ENCODE peak calls at places on chromosomes 16 and 17, in four cellular contexts. M, Y, Z and R are unnamed samples.

GRCh38 chr16:89491238-89491869 is 993 bp upstream of the ANKRD11 start:
- DNase-seq in Z (no peak), M (no peak), Y (no peak), R (no peak)

GRCh38 chr16:7835032-7835431 is 502.4 kb downstream of the RBFOX1 start:
- DNase-seq in M (no peak), Y (no peak), Z (no peak), R (no peak)

GRCh38 chr16:86298166-86299131 is 211.9 kb upstream of the FOXF1 start:
- DNase-seq in M (no peak), Z (no peak), Y (peak; percentile 44), R (no peak)

GRCh38 chr17:40323731-40324650 is 15.0 kb downstream of the RARA start:
- DNase-seq in M (no peak), Y (no peak), Z (peak; percentile 88), R (no peak)

GRCh38 chr17:78442648-78443128 is 64.2 kb downstream of the PGS1 start:
- DNase-seq in Z (no peak), Y (peak; percentile 64), M (no peak), R (peak; percentile 65)

GRCh38 chr17:7650509-7651096 is at the start of gene ATP1B2:
- DNase-seq in Y (peak; percentile 58), Z (peak; percentile 74), M (no peak), R (peak; percentile 67)

GRCh38 chr16:73792199-73793108 is 504.2 kb upstream of the PSMD7 start:
- DNase-seq in Z (no peak), M (no peak), Y (peak; percentile 29), R (no peak)

GRCh38 chr17:76081295-76082210 is 2.6 kb downstream of the ZACN start:
- DNase-seq in M (no peak), Z (no peak), Y (no peak), R (no peak)

GRCh38 chr16:3983081-3983520 is 102.6 kb upstream of the CREBBP start:
- DNase-seq in Y (peak; percentile 75), M (no peak), Z (no peak), R (peak; percentile 83)

GRCh38 chr17:77086433-77087010 is 54.2 kb upstream of the SEC14L1 start:
- DNase-seq in M (no peak), Y (peak; percentile 87), Z (peak; percentile 58), R (peak; percentile 87)

GRCh38 chr16:86452451-86452850 is 57.9 kb upstream of the FOXF1 start:
- DNase-seq in Z (no peak), Y (no peak), M (no peak), R (no peak)